ENCODE peak calls at places on chromosomes 12 and 14, in five cellular contexts. U is foreskin keratinocyte; Z is endothelial cell of umbilical vein; D is CD8-positive, alpha-beta T cell; S is iPS DF 6.9. P is an unnamed sample. For H3K4me1, the result is how much of the 10 kb centered on the place peaks cover.

GRCh38 chr14:66482873-66483272 is 3.3 kb upstream of the CCDC196 start:
- DNase-seq in U (no peak), Z (no peak), D (no peak), S (no peak), P (no peak)

GRCh38 chr14:60197629-60198318 is 32.6 kb upstream of the DHRS7 start:
- DNase-seq in U (no peak), Z (no peak), D (no peak), S (no peak), P (no peak)

GRCh38 chr12:59603735-59604134 is 7.9 kb downstream of the SLC16A7 start:
- DNase-seq in U (no peak), Z (no peak), D (no peak), S (no peak), P (no peak)

GRCh38 chr14:53391156-53391555 is 238.0 kb upstream of the DDHD1 start:
- DNase-seq in U (no peak), Z (no peak), D (no peak), S (no peak), P (peak)

GRCh38 chr12:13371367-13371766 is 174.8 kb downstream of the EMP1 start:
- DNase-seq in U (no peak), Z (no peak), D (no peak), S (no peak), P (no peak)

GRCh38 chr12:103495158-103495782 is 498 bp downstream of the C12orf42 start:
- DNase-seq in U (no peak), Z (no peak), D (peak), S (no peak), P (no peak)

GRCh38 chr12:72610854-72611358 is 338.7 kb downstream of the TRHDE start:
- DNase-seq in U (no peak), Z (no peak), D (no peak), S (no peak), P (peak)

GRCh38 chr12:130713581-130713991 is 2.5 kb downstream of the RIMBP2 start:
- DNase-seq in U (no peak), Z (no peak), D (no peak), S (no peak), P (no peak)

GRCh38 chr12:112676526-112676925 is 115.0 kb upstream of the RPH3A start:
- DNase-seq in U (no peak), Z (no peak), D (no peak), S (no peak), P (peak)

GRCh38 chr12:119735079-119735478 is 67.1 kb downstream of the PRKAB1 start:
- DNase-seq in U (no peak), Z (no peak), D (no peak), S (no peak), P (no peak)

GRCh38 chr12:106108187-106108816 is 30.5 kb downstream of the NUAK1 start:
- DNase-seq in U (no peak), Z (no peak), D (no peak), S (no peak), P (no peak)

GRCh38 chr14:85572021-85572420 is 42.1 kb downstream of the FLRT2 start:
- DNase-seq in U (no peak), Z (peak), D (no peak), S (no peak), P (peak)

GRCh38 chr12:32661706-32662105 is 17.4 kb upstream of the DNM1L start:
- DNase-seq in U (no peak), Z (no peak), D (no peak), S (no peak), P (no peak)

DNA sequence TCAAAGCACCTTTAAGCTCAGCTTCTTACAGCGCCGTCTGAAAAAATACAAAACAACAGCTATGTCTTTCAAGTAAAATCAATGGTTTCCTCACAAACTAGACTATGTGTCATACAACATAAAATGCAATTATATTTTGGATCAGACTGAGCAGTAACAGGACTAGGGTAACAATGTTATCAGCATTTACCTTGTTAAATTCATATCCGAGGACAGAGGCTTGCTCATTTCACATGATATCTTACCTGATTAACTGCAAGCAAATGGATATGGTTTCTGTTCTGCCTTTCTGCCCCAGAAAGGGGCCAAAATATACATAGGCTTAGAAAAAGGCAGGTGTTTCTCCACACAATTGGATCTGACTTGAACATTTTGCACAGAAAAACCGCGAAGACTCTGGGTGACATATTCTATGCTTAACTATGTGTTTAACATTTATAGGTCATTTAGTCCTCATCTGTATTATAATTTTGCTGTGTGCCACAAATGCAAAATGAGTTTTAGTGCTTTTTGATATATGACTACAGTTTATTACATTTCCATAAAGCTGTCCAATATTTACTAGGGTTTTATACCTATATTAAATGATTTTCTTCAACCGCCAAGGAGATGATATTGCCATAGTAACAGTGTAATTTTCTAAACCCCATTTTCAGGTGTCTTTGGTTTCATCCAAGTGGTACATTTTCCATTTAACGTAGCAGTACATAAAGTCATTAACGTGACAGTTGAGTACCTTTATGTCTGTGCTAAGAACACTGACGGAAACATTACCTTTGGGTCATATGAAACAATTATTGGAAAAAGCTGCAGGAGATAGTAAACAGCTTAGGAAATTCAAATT is 249.3 kb upstream of the KRR1 start:
- DNase-seq in U (no peak), Z (no peak), D (no peak), S (no peak), P (no peak)
- H3K27ac ChIP-seq in U (peak), Z (no peak), D (no peak), S (no peak), P (no peak)

DNA sequence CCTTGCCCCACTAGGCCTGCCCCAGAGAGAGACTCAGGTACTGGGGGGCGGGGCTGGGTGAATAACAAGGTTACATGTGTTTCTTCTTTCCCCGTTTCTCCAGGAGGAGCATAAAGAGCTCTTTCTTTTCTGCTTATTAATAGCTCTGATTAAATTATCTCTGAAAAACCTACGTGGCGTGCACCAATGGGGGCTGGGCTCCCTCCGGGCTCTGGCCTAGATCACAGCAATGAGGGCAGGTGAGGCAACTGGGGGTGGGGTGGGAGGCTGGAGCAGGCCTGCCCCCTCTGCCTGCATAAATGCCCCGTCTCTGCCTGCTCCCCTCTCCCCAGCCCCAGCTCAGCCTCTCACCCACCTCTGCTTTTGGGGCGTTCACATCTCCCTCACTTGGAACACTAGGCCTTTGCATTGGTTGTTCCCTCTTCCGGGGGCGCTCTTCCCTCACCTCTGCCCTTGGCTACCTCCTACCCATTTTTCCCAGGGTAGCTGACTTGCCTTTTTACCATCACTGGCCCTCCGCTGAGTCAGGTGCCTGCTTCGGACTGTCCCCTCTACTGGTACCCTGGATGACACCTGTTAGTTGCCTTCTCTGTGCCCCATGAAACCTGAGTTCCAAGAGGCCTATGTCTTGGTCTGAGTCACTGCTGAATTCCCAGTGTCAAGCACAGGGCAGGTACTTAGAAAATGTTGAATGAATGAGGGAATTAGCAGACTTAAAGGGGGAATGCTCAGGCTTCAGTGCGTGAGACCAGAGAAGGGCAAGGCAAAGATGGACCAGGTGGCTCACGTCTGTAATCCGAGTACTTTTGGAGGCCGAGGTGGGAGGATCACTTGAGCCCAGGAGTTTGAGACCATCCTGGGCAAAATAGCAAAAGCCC is 4.0 kb upstream of the FAM222A start:
- DNase-seq in U (no peak), Z (no peak), D (no peak), S (no peak), P (no peak)
- H3K4me1 ChIP-seq in U (under half), Z (under half), D (under half), S (under half), P (under half)

GRCh38 chr12:122844366-122844971 is 9.2 kb downstream of the HIP1R start:
- DNase-seq in U (no peak), Z (no peak), D (no peak), S (no peak), P (no peak)

GRCh38 chr12:122841544-122842321 is 6.5 kb downstream of the HIP1R start:
- DNase-seq in U (no peak), Z (no peak), D (no peak), S (no peak), P (no peak)

GRCh38 chr12:122843472-122843871 is 8.2 kb downstream of the HIP1R start:
- DNase-seq in U (no peak), Z (no peak), D (no peak), S (no peak), P (no peak)

GRCh38 chr12:122840580-122841513 is 5.6 kb downstream of the HIP1R start:
- DNase-seq in U (peak), Z (no peak), D (no peak), S (no peak), P (no peak)

DNA sequence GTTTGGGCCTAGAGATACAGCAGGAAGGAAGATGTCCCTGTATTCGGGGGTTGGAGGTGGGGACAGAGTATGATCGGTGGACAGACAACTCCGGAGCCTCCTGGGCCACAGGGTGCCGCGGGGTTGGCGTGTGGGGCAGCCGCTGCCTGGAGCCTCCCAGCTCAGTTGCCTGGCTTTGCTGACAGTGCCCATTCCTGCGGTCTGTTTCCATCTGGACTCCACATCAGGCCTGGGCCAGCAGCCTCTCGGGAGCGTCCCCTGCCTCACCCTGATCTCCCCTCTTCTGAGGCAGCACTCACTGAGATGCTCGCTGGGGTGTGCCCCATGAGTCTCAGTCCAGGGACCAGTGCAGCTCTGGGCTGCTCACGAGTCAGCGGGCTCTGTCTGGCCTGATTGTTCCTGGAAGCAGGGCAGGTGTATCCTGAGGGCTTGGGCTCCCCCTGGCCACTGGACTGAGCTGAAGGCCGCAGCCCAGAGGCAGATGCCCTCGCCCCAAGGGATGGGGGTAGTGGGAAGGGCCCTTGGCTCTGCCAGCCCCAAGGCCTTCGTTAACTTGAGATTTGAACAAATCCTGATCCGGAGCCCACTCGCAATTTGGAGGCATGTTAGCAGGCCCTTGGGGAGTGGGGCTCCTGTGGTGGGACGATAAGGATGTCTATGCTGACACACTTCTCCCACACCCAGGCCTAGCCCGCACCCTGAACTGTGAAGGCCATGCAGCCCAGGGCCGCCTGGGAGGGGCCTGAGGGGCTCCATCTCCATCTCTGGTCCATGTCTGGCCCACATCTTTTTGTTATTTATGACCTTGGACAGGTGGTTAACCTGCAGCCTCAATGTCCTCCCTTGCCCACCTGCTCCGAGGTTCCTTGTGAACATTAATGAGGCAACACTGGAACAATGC is 7.5 kb downstream of the HIP1R start:
- DNase-seq in U (no peak), Z (peak), D (no peak), S (no peak), P (no peak)
- H3K27ac ChIP-seq in U (no peak), Z (no peak), D (no peak), S (no peak), P (no peak)

GRCh38 chr14:89405712-89406111 is 11.3 kb downstream of the FOXN3 start:
- DNase-seq in U (no peak), Z (no peak), D (no peak), S (no peak), P (no peak)
- H3K4me1 ChIP-seq in U (under half), Z (under half), D (under half), S (under half), P (under half)

DNA sequence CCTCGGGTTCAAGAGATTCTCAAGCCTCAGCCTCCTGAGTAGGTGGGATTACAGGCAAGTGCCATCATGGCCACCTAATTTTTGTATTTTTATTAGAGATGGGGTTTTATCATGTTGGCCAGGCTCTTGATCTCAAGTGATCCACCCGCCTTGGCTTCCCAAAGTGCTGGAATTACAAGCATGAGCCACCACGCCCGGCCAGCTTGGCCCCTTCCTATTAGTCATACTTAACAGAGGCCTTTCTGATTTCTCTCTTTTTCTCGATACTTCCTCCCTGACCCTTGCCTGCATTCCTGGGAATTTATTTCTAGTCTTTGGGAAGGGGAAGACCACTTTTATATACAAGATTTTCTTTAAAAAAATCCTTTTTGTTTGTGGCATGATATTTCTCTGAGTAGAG is 31.8 kb downstream of the KLRD1 start:
- DNase-seq in U (no peak), Z (peak), D (no peak), S (no peak), P (peak)
- H3K27ac ChIP-seq in U (no peak), Z (no peak), D (no peak), S (no peak), P (no peak)

GRCh38 chr12:5807090-5807414 is 138.0 kb downstream of the ANO2 start:
- DNase-seq in U (no peak), Z (no peak), D (no peak), S (no peak), P (no peak)
- H3K4me1 ChIP-seq in U (under half), Z (under half), D (under half), S (under half), P (under half)

DNA sequence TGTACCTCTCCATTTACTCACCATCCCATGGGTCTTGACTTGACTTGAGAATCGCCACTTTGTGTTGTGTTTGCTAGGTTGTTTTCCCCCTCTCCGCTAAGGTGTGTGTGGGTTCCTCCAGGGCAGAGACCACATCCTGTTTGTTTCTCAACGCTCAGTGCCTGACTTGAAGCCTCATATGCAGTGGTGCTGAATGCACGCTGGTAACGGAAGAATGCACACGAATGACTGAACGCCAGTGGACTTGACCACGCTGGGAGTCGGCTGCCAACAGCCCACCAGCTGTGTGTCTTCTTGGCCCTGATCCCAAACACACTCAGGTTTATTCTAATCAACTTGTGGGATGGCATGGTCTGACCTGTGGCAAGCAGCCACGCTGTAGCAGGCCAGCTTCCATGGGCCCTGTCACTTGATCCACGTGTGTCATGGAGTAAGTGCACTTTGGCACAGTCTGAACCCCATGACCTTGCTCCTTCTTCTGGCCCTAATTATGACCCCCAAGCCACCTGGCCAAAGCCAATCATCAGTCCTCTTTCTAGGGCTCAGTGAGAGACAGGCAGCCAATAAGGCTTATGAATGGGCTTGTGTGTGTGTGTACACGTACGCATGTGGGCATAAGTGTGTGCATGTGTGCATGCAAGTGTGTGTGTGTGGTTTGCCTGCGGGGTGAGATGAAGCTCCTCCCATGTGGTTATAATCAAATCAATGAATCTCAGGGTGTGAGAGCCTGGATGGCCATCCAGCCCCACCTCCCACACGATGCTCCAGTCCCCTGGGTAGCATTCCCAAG is 6.3 kb upstream of the TC2N start:
- DNase-seq in U (peak), Z (no peak), D (peak), S (no peak), P (peak)
- H3K27ac ChIP-seq in U (no peak), Z (no peak), D (peak), S (no peak), P (no peak)

GRCh38 chr14:103693514-103693913 is 21.7 kb downstream of the XRCC3 start:
- DNase-seq in U (no peak), Z (no peak), D (no peak), S (no peak), P (no peak)
- H3K4me1 ChIP-seq in U (under half), Z (under half), D (under half), S (under half), P (under half)

DNA sequence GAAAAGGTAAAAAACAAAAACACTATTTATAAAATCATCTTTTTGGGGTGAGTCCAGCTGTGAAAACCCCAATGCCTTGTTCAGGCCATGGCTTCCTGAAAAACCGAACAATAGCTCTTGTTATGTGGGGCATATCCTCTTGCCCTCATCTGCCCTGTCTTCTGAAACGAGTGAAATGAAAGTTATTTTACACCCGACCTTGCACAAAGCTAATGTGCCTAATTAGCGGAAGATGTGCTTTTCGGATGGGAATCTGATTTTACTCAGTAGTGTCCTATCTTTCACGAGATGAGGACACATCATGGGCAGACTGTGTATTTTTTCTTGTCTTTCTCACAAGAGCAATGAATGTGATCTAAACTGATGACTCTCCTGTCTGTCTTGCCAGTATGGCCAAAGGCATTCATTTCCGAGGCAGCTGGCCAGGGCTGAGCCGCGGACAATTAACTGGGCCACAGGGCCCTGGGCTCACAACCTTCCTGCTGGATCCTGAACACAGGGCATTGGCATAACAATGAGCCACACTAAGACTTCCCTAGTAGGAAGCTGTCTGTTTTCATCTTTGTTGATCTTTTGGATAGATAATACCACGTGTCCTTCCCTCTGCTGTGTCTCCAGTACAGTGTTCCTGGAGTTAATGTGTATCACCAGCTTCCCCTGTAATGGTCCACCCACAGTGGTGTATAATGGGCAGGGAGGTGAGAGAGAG is 86.0 kb upstream of the HIF1A start:
- DNase-seq in U (no peak), Z (peak), D (no peak), S (peak), P (no peak)
- H3K27ac ChIP-seq in U (no peak), Z (peak), D (no peak), S (no peak), P (no peak)